ENCODE peak calls at places on chromosome 13, in ten cellular contexts. N is ovary, X is GM23248, J is brain microvascular endothelial cell, Y is osteoblast, M is neuronal stem cell, W is SK-N-SH, K is pancreas, G is heart right ventricle, I is body of pancreas. F is an unnamed sample. For H3K27me3, the result is how much of the 10 kb centered on the place peaks cover.

GRCh38 chr13:97116754-97117153 is 105.4 kb upstream of the MBNL2 start:
- DNase-seq in N (no peak), X (peak), J (peak), Y (peak), M (no peak), W (no peak), K (no peak), G (peak), I (no peak), F (no peak)

GRCh38 chr13:102846261-102847015 is 606 bp downstream of the ERCC5 start:
- DNase-seq in N (no peak), X (peak), J (peak), Y (peak), M (no peak), W (peak), K (peak), G (peak), I (peak), F (no peak)

GRCh38 chr13:102012299-102013293 is 389.3 kb downstream of the FGF14 start:
- DNase-seq in N (no peak), X (no peak), J (no peak), Y (no peak), M (no peak), W (no peak), K (no peak), G (peak), I (no peak), F (no peak)

GRCh38 chr13:22757530-22758120 is 423.2 kb upstream of the SGCG start:
- DNase-seq in N (no peak), X (peak), J (no peak), Y (no peak), M (no peak), W (peak), K (no peak), G (no peak), I (no peak), F (no peak)

GRCh38 chr13:99151516-99151915 is 49.1 kb upstream of the UBAC2 start:
- DNase-seq in N (no peak), X (peak), J (peak), Y (no peak), M (no peak), W (no peak), K (no peak), G (no peak), I (no peak), F (no peak)

GRCh38 chr13:44932171-44932849 is 57.0 kb downstream of the NUFIP1 start:
- DNase-seq in N (no peak), X (peak), J (peak), Y (peak), M (no peak), W (no peak), K (no peak), G (no peak), I (no peak), F (no peak)

GRCh38 chr13:93262729-93263128 is 36.1 kb downstream of the GPC6 start:
- DNase-seq in N (no peak), X (peak), J (peak), Y (no peak), M (no peak), W (no peak), K (no peak), G (no peak), I (no peak), F (no peak)

GRCh38 chr13:44425041-44425814 is 51.6 kb downstream of the SERP2 start:
- DNase-seq in N (no peak), X (no peak), J (peak), Y (no peak), M (no peak), W (peak), K (no peak), G (no peak), I (no peak), F (peak)

GRCh38 chr13:33123066-33123940 is 107.1 kb downstream of the KL start:
- DNase-seq in N (no peak), X (peak), J (no peak), Y (no peak), M (no peak), W (no peak), K (peak), G (no peak), I (no peak), F (no peak)

GRCh38 chr13:109212630-109213029 is 573.8 kb downstream of the IRS2 start:
- DNase-seq in N (no peak), X (no peak), J (no peak), Y (no peak), M (no peak), W (no peak), K (no peak), G (no peak), I (no peak), F (no peak)

GRCh38 chr13:31367410-31367809 is 167.6 kb downstream of the B3GLCT start:
- DNase-seq in N (no peak), X (no peak), J (no peak), Y (no peak), M (no peak), W (no peak), K (no peak), G (no peak), I (no peak), F (peak)

GRCh38 chr13:20425819-20426219 is 99.8 kb downstream of the CRYL1 start:
- DNase-seq in N (no peak), X (no peak), J (no peak), Y (peak), M (no peak), W (peak), K (no peak), G (no peak), I (no peak), F (peak)

GRCh38 chr13:95212962-95213850 is 88.0 kb downstream of the ABCC4 start:
- DNase-seq in N (no peak), X (no peak), J (no peak), Y (no peak), M (no peak), W (no peak), K (no peak), G (no peak), I (no peak), F (no peak)

GRCh38 chr13:111241006-111241755 is 79.3 kb upstream of the TEX29 start:
- DNase-seq in N (no peak), X (no peak), J (no peak), Y (no peak), M (no peak), W (no peak), K (no peak), G (no peak), I (no peak), F (peak)

GRCh38 chr13:98473135-98473791 is 103.6 kb downstream of the STK24 start:
- DNase-seq in N (no peak), X (no peak), J (no peak), Y (peak), M (no peak), W (no peak), K (no peak), G (no peak), I (peak), F (no peak)

GRCh38 chr13:27012482-27013197 is 159.0 kb downstream of the USP12 start:
- DNase-seq in N (no peak), X (peak), J (no peak), Y (peak), M (no peak), W (no peak), K (no peak), G (no peak), I (no peak), F (no peak)

GRCh38 chr13:79401259-79402071 is 4.6 kb downstream of the RBM26 start:
- DNase-seq in N (no peak), X (no peak), J (no peak), Y (no peak), M (no peak), W (no peak), K (no peak), G (no peak), I (no peak), F (no peak)

GRCh38 chr13:79404361-79404760 is 1.7 kb downstream of the RBM26 start:
- DNase-seq in N (no peak), X (no peak), J (no peak), Y (no peak), M (no peak), W (no peak), K (no peak), G (no peak), I (no peak), F (no peak)

GRCh38 chr13:79402074-79402635 is 3.9 kb downstream of the RBM26 start:
- DNase-seq in N (no peak), X (peak), J (no peak), Y (no peak), M (no peak), W (no peak), K (no peak), G (no peak), I (no peak), F (no peak)

GRCh38 chr13:79402679-79403078 is 3.4 kb downstream of the RBM26 start:
- DNase-seq in N (no peak), X (no peak), J (no peak), Y (no peak), M (no peak), W (no peak), K (no peak), G (no peak), I (no peak), F (no peak)

GRCh38 chr13:79403113-79403512 is 2.9 kb downstream of the RBM26 start:
- DNase-seq in N (no peak), X (no peak), J (no peak), Y (peak), M (no peak), W (no peak), K (no peak), G (no peak), I (no peak), F (no peak)
- H3K4me3 ChIP-seq in N (no peak), X (peak), J (no peak), Y (peak), M (no peak), W (no peak), K (peak), G (no peak), I (no peak), F (no peak)

GRCh38 chr13:42835012-42835411 is 53.6 kb downstream of the FAM216B start:
- DNase-seq in N (no peak), X (no peak), J (no peak), Y (no peak), M (no peak), W (no peak), K (no peak), G (no peak), I (no peak), F (no peak)
- H3K27me3 ChIP-seq in N (under half), X (under half), J (under half), Y (under half), M (under half), W (under half), K (under half), G (under half), I (under half), F (under half)

GRCh38 chr13:48978942-48979601 is 3.4 kb downstream of the FNDC3A start:
- DNase-seq in N (no peak), X (peak), J (no peak), Y (no peak), M (no peak), W (no peak), K (no peak), G (no peak), I (no peak), F (peak)
- H3K4me3 ChIP-seq in N (no peak), X (peak), J (no peak), Y (no peak), M (no peak), W (peak), K (peak), G (no peak), I (no peak), F (no peak)

DNA sequence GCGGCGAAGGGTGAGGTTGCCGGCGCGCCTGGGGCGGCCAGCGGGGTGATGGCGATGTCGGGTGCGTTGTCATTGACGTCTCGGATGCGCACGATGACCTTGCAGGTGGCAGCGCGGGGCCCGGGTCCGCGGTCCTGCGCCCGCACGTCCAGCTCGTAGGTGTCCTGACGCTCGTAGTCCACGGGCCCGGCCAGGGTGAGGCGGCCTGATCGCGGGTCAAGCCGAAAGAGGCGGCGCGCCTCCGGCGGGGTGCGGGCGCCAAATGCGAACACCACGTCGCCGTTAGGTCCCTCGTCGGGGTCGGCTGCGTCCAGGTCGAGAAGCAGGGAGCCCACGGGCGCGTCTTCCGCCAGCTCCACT is 1.1 kb downstream of the PCDH8 start:
- DNase-seq in N (no peak), X (no peak), J (no peak), Y (no peak), M (no peak), W (peak), K (no peak), G (no peak), I (no peak), F (no peak)
- H3K27me3 ChIP-seq in N (under half), X (under half), J (half or more), Y (half or more), M (half or more), W (under half), K (under half), G (half or more), I (under half), F (half or more)

DNA sequence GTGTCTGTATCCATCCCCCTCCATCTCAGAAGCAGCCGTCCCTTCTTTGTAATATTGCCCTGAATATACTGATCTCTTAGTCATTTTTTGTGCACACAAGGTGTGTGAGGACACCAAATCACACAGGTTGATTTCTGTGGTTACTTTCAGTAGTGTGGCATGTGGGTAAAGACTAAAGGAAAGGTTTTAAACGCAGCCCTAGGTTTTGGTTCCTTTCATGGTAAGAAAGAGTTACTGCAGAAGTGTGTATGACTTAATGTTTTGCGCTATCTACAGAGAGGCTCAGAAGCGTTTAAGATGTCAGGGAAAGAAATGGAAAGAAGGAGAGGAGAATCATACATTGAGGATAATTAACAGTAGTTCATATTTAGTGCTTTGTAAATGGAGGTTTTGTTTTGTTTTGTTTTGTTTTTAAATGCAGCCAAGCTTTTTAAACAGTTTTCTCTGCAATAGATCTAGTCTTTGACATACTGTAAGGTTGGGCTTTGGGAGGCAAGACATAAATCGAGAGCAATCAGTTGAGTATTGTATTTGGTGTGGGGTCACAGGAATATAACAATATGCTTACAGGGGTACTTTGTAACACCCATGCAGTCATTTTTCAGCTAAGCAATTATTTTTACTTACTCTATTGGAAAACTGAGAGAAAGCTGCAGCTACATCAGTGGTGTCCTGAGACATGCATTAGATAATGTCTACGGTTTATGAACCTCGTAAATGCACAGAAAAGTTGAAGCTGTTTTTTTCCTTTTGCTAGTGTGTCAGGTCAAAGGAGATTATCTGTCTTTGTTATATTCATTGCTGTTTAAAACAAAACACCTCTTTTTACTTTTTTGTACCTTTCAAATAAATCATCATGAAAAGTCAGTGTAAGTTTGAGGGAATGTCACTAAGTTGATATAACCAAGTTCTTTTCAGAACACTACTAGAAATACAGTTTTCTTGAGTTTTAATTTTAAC is 1.9 kb downstream of the NBEA start:
- DNase-seq in N (no peak), X (no peak), J (no peak), Y (peak), M (no peak), W (peak), K (no peak), G (no peak), I (no peak), F (no peak)
- H3K4me3 ChIP-seq in N (peak), X (peak), J (no peak), Y (no peak), M (peak), W (peak), K (peak), G (peak), I (no peak), F (peak)